ENCODE peak calls at places on chromosomes 3 and 15, in nine cellular contexts. Q is adrenal gland, S is GM12892, C is stomach, Y is ovary, L is H54, U is esophagus squamous epithelium, Z is right lobe of liver, A is IMR-90. O is an unnamed sample.

GRCh38 chr15:101477851-101478353 is 11.6 kb downstream of the PCSK6 start:
- DNase-seq in Z (no peak), C (no peak), S (no peak), U (no peak), L (no peak), Q (no peak), A (no peak), Y (peak), O (no peak)

GRCh38 chr3:13879946-13880810 is at the start of gene WNT7A:
- DNase-seq in A (no peak), Q (no peak), U (no peak), S (peak), L (no peak), Z (no peak), Y (no peak), C (no peak), O (no peak)

GRCh38 chr3:86782271-86782670 is 208.7 kb downstream of the VGLL3 start:
- DNase-seq in L (no peak), C (no peak), U (no peak), S (no peak), A (peak), Y (no peak), Z (no peak), Q (no peak), O (no peak)

GRCh38 chr3:59919581-59919980 is 869.8 kb upstream of the CFAP20DC start:
- DNase-seq in A (no peak), U (no peak), L (no peak), Z (no peak), C (no peak), Y (no peak), S (no peak), Q (no peak), O (no peak)

GRCh38 chr3:126113238-126113555 is 29.3 kb upstream of the SLC41A3 start:
- DNase-seq in Z (peak), L (no peak), C (no peak), A (no peak), S (no peak), U (no peak), Y (no peak), Q (no peak), O (no peak)

GRCh38 chr3:160986060-160986459 is 119.1 kb downstream of the B3GALNT1 start:
- DNase-seq in C (no peak), L (no peak), S (no peak), A (no peak), Z (no peak), Q (peak), Y (no peak), U (no peak), O (no peak)

GRCh38 chr3:94909726-94910125 is 846.9 kb downstream of the NSUN3 start:
- DNase-seq in U (no peak), L (no peak), Z (no peak), Y (no peak), Q (no peak), C (no peak), A (no peak), S (no peak), O (no peak)

GRCh38 chr3:151918253-151919029 is 45.0 kb downstream of the SUCNR1 start:
- DNase-seq in U (no peak), L (no peak), Q (no peak), C (no peak), S (no peak), Z (no peak), A (peak), Y (no peak), O (no peak)

GRCh38 chr3:189909573-189909972 is 211.1 kb downstream of the P3H2 start:
- DNase-seq in C (no peak), A (no peak), U (no peak), L (no peak), Q (no peak), Z (no peak), Y (no peak), S (no peak), O (no peak)

GRCh38 chr3:194344012-194344411 is 7.1 kb downstream of the CPN2 start:
- DNase-seq in Y (peak), Z (peak), Q (peak), U (no peak), S (peak), C (peak), L (peak), A (peak), O (no peak)

GRCh38 chr15:75347222-75348033 is 589 bp downstream of the NEIL1 start:
- DNase-seq in Y (peak), C (peak), U (peak), A (no peak), L (no peak), S (no peak), Z (peak), Q (peak), O (no peak)

GRCh38 chr3:184261270-184262165 is at the start of gene CAMK2N2:
- DNase-seq in S (peak), Q (peak), A (peak), Y (no peak), U (no peak), L (peak), C (peak), Z (peak), O (no peak)

GRCh38 chr15:62600376-62600775 is 435.3 kb upstream of the C2CD4B start:
- DNase-seq in C (no peak), Q (no peak), L (no peak), A (no peak), Y (no peak), S (no peak), Z (no peak), U (no peak), O (no peak)

GRCh38 chr3:43038010-43038409 is 58.9 kb downstream of the GASK1A start:
- DNase-seq in S (no peak), A (no peak), Z (no peak), L (no peak), U (no peak), Q (no peak), C (no peak), Y (no peak), O (no peak)

GRCh38 chr15:74768771-74769342 is 13.0 kb upstream of the CSK start:
- DNase-seq in A (peak), S (no peak), Y (peak), U (no peak), Z (no peak), C (peak), L (peak), Q (peak), O (no peak)

GRCh38 chr15:87477759-87478687 is 778.5 kb downstream of the NTRK3 start:
- DNase-seq in S (no peak), L (peak), U (no peak), A (peak), Y (no peak), Q (peak), C (no peak), Z (no peak), O (no peak)

GRCh38 chr3:144670560-144670959 is 698.9 kb downstream of the DIPK2A start:
- DNase-seq in C (no peak), A (no peak), U (no peak), S (no peak), Z (no peak), L (no peak), Y (no peak), Q (no peak), O (no peak)

GRCh38 chr3:49339593-49339946 is 283 bp downstream of the USP4 start:
- DNase-seq in C (no peak), L (peak), Z (peak), S (no peak), Y (peak), A (no peak), Q (no peak), U (no peak), O (no peak)

GRCh38 chr15:63156708-63157065 is 590 bp downstream of the RPS27L start:
- DNase-seq in S (no peak), L (no peak), U (no peak), Q (peak), C (no peak), A (peak), Z (peak), Y (no peak), O (no peak)

GRCh38 chr15:86590461-86590860 is 510.8 kb downstream of the AGBL1 start:
- DNase-seq in Y (no peak), S (no peak), C (no peak), A (no peak), U (no peak), Z (no peak), Q (no peak), L (no peak), O (no peak)

GRCh38 chr3:138417559-138417982 is 16.8 kb upstream of the ESYT3 start:
- DNase-seq in A (peak), S (peak), Z (peak), L (peak), U (no peak), Q (peak), Y (peak), C (peak), O (no peak)

GRCh38 chr3:99901200-99901926 is 83.7 kb downstream of the CMSS1 start:
- DNase-seq in Q (no peak), L (no peak), Z (no peak), U (no peak), C (no peak), S (no peak), Y (no peak), A (peak), O (no peak)

GRCh38 chr3:14672588-14672987 is 2.4 kb upstream of the C3orf20 start:
- DNase-seq in S (no peak), A (no peak), Y (no peak), Q (no peak), U (no peak), L (no peak), C (no peak), Z (no peak), O (no peak)

GRCh38 chr15:48330855-48331795 is at the start of gene DUT:
- DNase-seq in L (peak), Q (peak), Y (peak), U (peak), Z (peak), A (peak), C (peak), S (peak), O (no peak)
- TF ChIP-seq POLR2A in L (peak), Q (peak), Y (peak), U (peak), Z (peak), A (peak), C (peak), S (peak), O (peak)

GRCh38 chr15:41774062-41774872 is at the start of gene MAPKBP1:
- DNase-seq in L (peak), S (peak), A (peak), Y (peak), Q (peak), C (peak), U (peak), Z (peak), O (no peak)
- TF ChIP-seq POLR2A in L (peak), S (no peak), A (peak), Y (peak), Q (no peak), C (no peak), U (peak), Z (peak), O (peak)

DNA sequence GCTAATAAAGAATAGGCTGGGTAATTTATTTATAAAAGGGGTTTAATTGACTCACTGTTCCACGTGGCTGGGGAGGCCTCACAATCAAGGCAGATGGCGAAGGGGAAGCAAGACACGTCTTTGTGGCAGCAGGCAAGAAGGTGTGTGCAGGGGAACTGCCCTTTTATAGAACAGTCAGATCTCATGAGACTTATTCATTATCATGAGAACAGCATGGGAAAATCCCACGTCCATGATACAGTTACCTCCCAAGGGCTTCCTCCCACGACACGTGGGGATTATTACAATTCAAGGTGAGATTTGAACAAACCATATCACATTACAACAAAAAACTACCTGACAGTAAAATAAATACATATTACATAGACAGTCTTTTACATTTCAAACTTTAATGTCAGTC is 414.9 kb downstream of the NAALADL2 start:
- DNase-seq in Q (no peak), L (no peak), A (no peak), Z (no peak), Y (no peak), U (no peak), S (no peak), C (no peak), O (no peak)
- TF ChIP-seq POLR2A in Q (no peak), L (no peak), A (no peak), Z (no peak), Y (no peak), U (no peak), S (peak), C (no peak), O (no peak)

DNA sequence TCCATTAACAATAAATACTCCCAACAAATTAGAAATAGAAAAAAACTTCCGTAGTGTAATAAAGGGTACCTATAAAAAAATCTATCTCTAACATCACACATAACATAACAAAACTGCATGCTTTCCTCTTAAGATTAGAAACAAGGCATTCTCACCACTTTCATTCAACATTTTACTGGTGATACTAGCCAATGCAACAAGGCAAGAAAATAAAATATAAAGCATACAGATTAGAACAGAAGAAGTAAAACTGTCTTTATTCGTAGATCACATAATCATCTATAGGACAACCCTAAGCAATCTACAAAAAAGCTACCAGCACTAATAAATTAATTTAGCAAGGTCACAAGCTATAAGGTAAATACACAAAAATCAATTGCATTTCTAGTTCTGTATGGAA is 107.1 kb downstream of the PLD1 start:
- DNase-seq in Y (no peak), C (no peak), Q (no peak), Z (no peak), L (no peak), A (no peak), S (no peak), U (no peak), O (no peak)
- TF ChIP-seq POLR2A in Y (no peak), C (no peak), Q (no peak), Z (no peak), L (no peak), A (no peak), S (no peak), U (no peak), O (no peak)

GRCh38 chr3:58164199-58164879 is 46.4 kb downstream of the DNASE1L3 start:
- DNase-seq in S (no peak), L (no peak), C (peak), Y (peak), Q (peak), Z (peak), U (no peak), A (peak), O (no peak)
- TF ChIP-seq POLR2A in S (no peak), L (no peak), C (no peak), Y (no peak), Q (no peak), Z (peak), U (no peak), A (no peak), O (no peak)

DNA sequence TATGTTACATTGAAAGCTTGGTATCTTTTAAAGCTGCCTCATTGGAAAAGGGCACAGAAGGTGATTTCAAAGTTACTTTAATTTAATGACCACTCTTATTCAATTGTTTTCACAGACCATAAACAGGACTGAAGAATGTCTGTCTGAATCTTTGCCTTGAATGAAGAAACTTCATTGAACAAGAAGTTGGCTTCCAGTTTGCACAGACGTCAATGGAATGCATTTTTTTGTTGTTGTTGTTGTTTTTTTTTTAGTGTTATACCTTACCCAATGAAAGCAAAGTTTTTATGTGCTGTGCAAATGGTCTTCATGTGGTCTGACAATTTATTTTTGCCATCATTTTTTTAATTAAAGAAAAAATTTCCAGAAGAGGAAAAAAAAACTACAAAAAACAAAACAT is 602.7 kb upstream of the TGFBR2 start:
- DNase-seq in S (no peak), A (no peak), U (no peak), L (no peak), Y (no peak), C (no peak), Q (no peak), Z (no peak), O (no peak)
- TF ChIP-seq POLR2A in S (no peak), A (no peak), U (no peak), L (no peak), Y (no peak), C (no peak), Q (no peak), Z (no peak), O (no peak)

GRCh38 chr3:188230962-188231361 is 77.0 kb downstream of the LPP start:
- DNase-seq in Y (no peak), A (peak), Z (no peak), C (no peak), L (peak), Q (peak), U (no peak), S (no peak), O (no peak)
- TF ChIP-seq POLR2A in Y (no peak), A (no peak), Z (no peak), C (no peak), L (no peak), Q (no peak), U (no peak), S (no peak), O (no peak)

GRCh38 chr3:124586126-124587052 is 143.9 kb upstream of the UMPS start:
- DNase-seq in C (peak), Y (no peak), Z (no peak), L (no peak), U (no peak), S (no peak), A (no peak), Q (no peak), O (no peak)

GRCh38 chr3:124582621-124583437 is 147.4 kb upstream of the UMPS start:
- DNase-seq in Q (no peak), U (no peak), S (no peak), C (no peak), Y (no peak), L (no peak), Z (no peak), A (no peak), O (no peak)

GRCh38 chr3:124584245-124584551 is 146.1 kb upstream of the UMPS start:
- DNase-seq in L (no peak), Q (no peak), Z (no peak), S (no peak), A (no peak), Y (no peak), C (no peak), U (no peak), O (no peak)

GRCh38 chr3:124587053-124587408 is 143.2 kb upstream of the UMPS start:
- DNase-seq in A (no peak), S (no peak), L (no peak), Y (no peak), Q (peak), Z (no peak), U (no peak), C (peak), O (no peak)

GRCh38 chr3:124584552-124585391 is 145.5 kb upstream of the UMPS start:
- DNase-seq in Z (peak), C (peak), U (no peak), Q (peak), S (peak), L (no peak), A (peak), Y (peak), O (no peak)
- TF ChIP-seq POLR2A in Z (peak), C (peak), U (no peak), Q (peak), S (no peak), L (no peak), A (no peak), Y (no peak), O (no peak)

GRCh38 chr15:65132841-65133549 is 613 bp downstream of the PDCD7 start:
- DNase-seq in A (peak), Q (peak), Z (peak), U (no peak), S (peak), C (peak), Y (no peak), L (peak), O (no peak)

GRCh38 chr15:65130941-65131340 is 2.7 kb downstream of the PDCD7 start:
- DNase-seq in Q (no peak), L (no peak), U (no peak), C (no peak), S (no peak), A (no peak), Z (no peak), Y (no peak), O (no peak)

DNA sequence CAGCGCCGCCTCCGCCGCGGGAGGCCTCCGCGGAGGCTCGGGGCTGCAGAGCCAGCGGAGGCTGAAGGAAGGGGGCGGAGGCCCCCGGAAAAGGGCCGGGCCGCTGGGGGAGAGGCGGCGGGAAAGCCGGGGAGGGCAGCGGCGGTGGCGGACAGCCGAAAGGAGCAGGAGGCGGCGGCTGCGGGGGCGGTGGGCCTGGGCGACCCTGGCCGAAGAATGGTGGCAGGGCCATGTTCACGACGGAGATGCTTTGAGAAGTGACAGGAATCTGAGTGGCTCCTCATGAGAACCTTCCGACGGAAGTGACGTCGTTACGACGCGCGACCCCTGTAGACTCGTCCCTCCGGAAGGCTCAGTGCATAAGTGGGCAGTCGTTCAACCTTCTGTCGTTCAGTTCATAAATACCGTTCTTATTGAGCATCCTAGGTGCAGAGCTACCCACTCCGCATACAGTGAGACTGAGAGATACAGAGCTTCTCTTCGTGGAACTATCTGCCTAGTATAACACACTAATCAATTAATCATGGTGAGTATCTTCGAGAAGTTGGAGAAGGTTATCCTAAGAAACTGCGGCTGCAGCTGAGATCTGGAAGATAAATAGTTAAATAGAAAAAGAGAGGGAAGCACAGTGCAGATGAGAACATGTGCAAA is at the start of gene PDCD7:
- DNase-seq in Z (peak), C (peak), L (peak), Y (peak), U (peak), S (peak), Q (peak), A (peak), O (no peak)
- TF ChIP-seq POLR2A in Z (peak), C (peak), L (peak), Y (peak), U (peak), S (peak), Q (peak), A (peak), O (no peak)

GRCh38 chr3:34394978-34395748 is 596.7 kb downstream of the PDCD6IP start:
- DNase-seq in A (no peak), L (no peak), U (no peak), C (no peak), Y (no peak), S (no peak), Q (no peak), Z (peak), O (no peak)
- TF ChIP-seq POLR2A in A (no peak), L (no peak), U (no peak), C (no peak), Y (no peak), S (no peak), Q (no peak), Z (no peak), O (no peak)

O was measured in vagina.